ENCODE peak calls at places on chromosomes 4 and X, in seven cellular contexts. V, Z, D, N, I, O and S are unnamed samples.
A peak's percentile ranks its signal among the peaks of the same experiment; 100 is the strongest.

GRCh38 chrX:130916636-130917422 is 13.8 kb upstream of the ENOX2 start:
- DNase-seq in V (no peak), Z (no peak), D (peak; percentile 46), N (peak; percentile 43), I (peak; percentile 26), O (peak; percentile 38), S (peak; percentile 54)

GRCh38 chrX:3550160-3550765 is 163.2 kb downstream of the PRKX start:
- DNase-seq in V (no peak), Z (no peak), D (no peak), N (peak; percentile 23), I (no peak), O (peak; percentile 12), S (peak; percentile 34)

GRCh38 chr4:41124916-41125548 is 89.3 kb downstream of the APBB2 start:
- DNase-seq in V (no peak), Z (no peak), D (no peak), N (no peak), I (no peak), O (peak; percentile 82), S (no peak)

GRCh38 chr4:86972997-86973396 is 38.2 kb downstream of the AFF1 start:
- DNase-seq in V (no peak), Z (no peak), D (no peak), N (peak; percentile 86), I (no peak), O (no peak), S (peak; percentile 28)

GRCh38 chr4:75786526-75786925 is 62.1 kb downstream of the USO1 start:
- DNase-seq in V (no peak), Z (no peak), D (no peak), N (no peak), I (no peak), O (no peak), S (no peak)

GRCh38 chrX:151009582-151009981 is 26.4 kb downstream of the HMGB3 start:
- DNase-seq in V (no peak), Z (no peak), D (no peak), N (no peak), I (no peak), O (no peak), S (no peak)

GRCh38 chr4:80336582-80336981 is 1.1 kb downstream of the CFAP299 start:
- DNase-seq in V (peak; percentile 13), Z (no peak), D (peak; percentile 26), N (peak; percentile 28), I (no peak), O (peak; percentile 44), S (peak; percentile 16)

GRCh38 chr4:24497221-24497620 is 87.1 kb downstream of the DHX15 start:
- DNase-seq in V (no peak), Z (no peak), D (no peak), N (no peak), I (no peak), O (peak; percentile 25), S (no peak)

GRCh38 chr4:153950100-153950979 is 161.5 kb upstream of the SFRP2 start:
- DNase-seq in V (no peak), Z (no peak), D (no peak), N (peak; percentile 26), I (no peak), O (peak; percentile 35), S (no peak)

GRCh38 chrX:17563076-17563475 is 174.2 kb upstream of the SCML1 start:
- DNase-seq in V (no peak), Z (no peak), D (no peak), N (no peak), I (no peak), O (no peak), S (no peak)

GRCh38 chrX:40298569-40298968 is 200.8 kb upstream of the BCOR start:
- DNase-seq in V (no peak), Z (no peak), D (no peak), N (no peak), I (no peak), O (no peak), S (peak; percentile 39)

GRCh38 chr4:152585036-152585439 is 49.1 kb upstream of the FBXW7 start:
- DNase-seq in V (no peak), Z (no peak), D (peak; percentile 26), N (no peak), I (no peak), O (no peak), S (peak; percentile 72)

GRCh38 chr4:108396900-108397299 is 223.5 kb upstream of the RPL34 start:
- DNase-seq in V (no peak), Z (no peak), D (no peak), N (no peak), I (no peak), O (no peak), S (no peak)

GRCh38 chr4:83536649-83537352 is 893 bp downstream of the GPAT3 start:
- DNase-seq in V (no peak), Z (no peak), D (no peak), N (no peak), I (no peak), O (peak; percentile 3), S (peak; percentile 25)

GRCh38 chr4:67750691-67751090 is 3.5 kb downstream of the GNRHR start:
- DNase-seq in V (no peak), Z (no peak), D (no peak), N (no peak), I (no peak), O (peak; percentile 20), S (no peak)

GRCh38 chr4:101670897-101671296 is 119.6 kb upstream of the BANK1 start:
- DNase-seq in V (no peak), Z (no peak), D (no peak), N (no peak), I (no peak), O (no peak), S (no peak)

GRCh38 chr4:4254666-4255065 is 6.6 kb upstream of the TMEM128 start:
- DNase-seq in V (no peak), Z (no peak), D (no peak), N (no peak), I (peak; percentile 20), O (no peak), S (no peak)

GRCh38 chr4:107631568-107631967 is 88.5 kb downstream of the PAPSS1 start:
- DNase-seq in V (no peak), Z (no peak), D (no peak), N (no peak), I (no peak), O (peak; percentile 2), S (no peak)

GRCh38 chr4:103498161-103499070 is 221.4 kb downstream of the TACR3 start:
- DNase-seq in V (no peak), Z (no peak), D (no peak), N (no peak), I (no peak), O (peak; percentile 78), S (peak; percentile 90)

GRCh38 chr4:89110541-89110985 is 770 bp upstream of the TIGD2 start:
- DNase-seq in V (no peak), Z (no peak), D (no peak), N (no peak), I (peak; percentile 2), O (no peak), S (no peak)

GRCh38 chr4:3484057-3484973 is 21.2 kb downstream of the DOK7 start:
- DNase-seq in V (no peak), Z (no peak), D (no peak), N (peak; percentile 71), I (no peak), O (no peak), S (no peak)

GRCh38 chr4:6032249-6033244 is 14.3 kb upstream of the C4orf50 start:
- DNase-seq in V (no peak), Z (no peak), D (no peak), N (no peak), I (peak; percentile 97), O (peak; percentile 24), S (no peak)

GRCh38 chr4:110514889-110515479 is 39.0 kb downstream of the ENPEP start:
- DNase-seq in V (no peak), Z (no peak), D (peak; percentile 68), N (no peak), I (no peak), O (peak; percentile 18), S (peak; percentile 59)

GRCh38 chr4:88104902-88105610 is 53.4 kb downstream of the ABCG2 start:
- DNase-seq in V (no peak), Z (no peak), D (no peak), N (no peak), I (no peak), O (peak; percentile 80), S (peak; percentile 83)

GRCh38 chr4:171101845-171102244 is 711.4 kb upstream of the GALNTL6 start:
- DNase-seq in V (no peak), Z (no peak), D (no peak), N (no peak), I (no peak), O (no peak), S (no peak)

GRCh38 chr4:148643851-148644250 is 201.6 kb upstream of the NR3C2 start:
- DNase-seq in V (no peak), Z (no peak), D (no peak), N (no peak), I (no peak), O (no peak), S (no peak)

GRCh38 chr4:67071641-67072040 is 473.7 kb downstream of the CENPC start:
- DNase-seq in V (no peak), Z (no peak), D (no peak), N (no peak), I (no peak), O (no peak), S (no peak)

GRCh38 chr4:186749611-186750281 is 26.1 kb upstream of the FAT1 start:
- DNase-seq in V (no peak), Z (no peak), D (no peak), N (no peak), I (no peak), O (no peak), S (no peak)

GRCh38 chr4:26723216-26723615 is 137.4 kb upstream of the STIM2 start:
- DNase-seq in V (no peak), Z (no peak), D (peak; percentile 43), N (no peak), I (no peak), O (no peak), S (no peak)

GRCh38 chr4:53987761-53988171 is 76.6 kb downstream of the CHIC2 start:
- DNase-seq in V (no peak), Z (no peak), D (no peak), N (no peak), I (no peak), O (peak; percentile 83), S (peak; percentile 73)

GRCh38 chrX:32514986-32515385 is 696.4 kb downstream of the DMD start:
- DNase-seq in V (no peak), Z (no peak), D (no peak), N (no peak), I (no peak), O (no peak), S (no peak)

GRCh38 chr4:55635760-55636621 is at the start of gene NMU:
- DNase-seq in V (no peak), Z (no peak), D (no peak), N (peak; percentile 57), I (peak; percentile 72), O (peak; percentile 29), S (peak; percentile 2)

GRCh38 chr4:78560296-78560963 is 8.9 kb downstream of the ANXA3 start:
- DNase-seq in V (peak; percentile 18), Z (no peak), D (no peak), N (no peak), I (no peak), O (peak; percentile 95), S (peak; percentile 74)